ENCODE peak calls at places on chromosome 9, in four cellular contexts. One of them, this sample, is unnamed.

GRCh38 chr9:78212868-78213267 is 23.0 kb upstream of the CEP78 start:
- DNase-seq in omental fat pad: no peak
- DNase-seq in tibial artery: no peak
- DNase-seq in Caco-2: no peak
- DNase-seq in this sample: no peak

GRCh38 chr9:18568969-18569368 is 95.0 kb downstream of the ADAMTSL1 start:
- DNase-seq in Caco-2: no peak
- DNase-seq in tibial artery: no peak
- DNase-seq in omental fat pad: no peak
- DNase-seq in this sample: no peak

GRCh38 chr9:23590601-23591000 is 235.4 kb downstream of the ELAVL2 start:
- DNase-seq in tibial artery: no peak
- DNase-seq in omental fat pad: no peak
- DNase-seq in Caco-2: no peak
- DNase-seq in this sample: no peak

GRCh38 chr9:13064676-13065075 is 214.8 kb downstream of the MPDZ start:
- DNase-seq in Caco-2: no peak
- DNase-seq in tibial artery: no peak
- DNase-seq in omental fat pad: no peak
- DNase-seq in this sample: no peak

GRCh38 chr9:95157491-95158151 is 159.9 kb downstream of the FANCC start:
- DNase-seq in tibial artery: no peak
- DNase-seq in omental fat pad: no peak
- DNase-seq in Caco-2: no peak
- DNase-seq in this sample: peak; percentile 65

GRCh38 chr9:27654629-27655285 is 81.5 kb upstream of the C9orf72 start:
- DNase-seq in Caco-2: no peak
- DNase-seq in tibial artery: no peak
- DNase-seq in omental fat pad: no peak
- DNase-seq in this sample: no peak

GRCh38 chr9:15935661-15936315 is 382.9 kb downstream of the CCDC171 start:
- DNase-seq in omental fat pad: no peak
- DNase-seq in Caco-2: no peak
- DNase-seq in tibial artery: no peak
- DNase-seq in this sample: no peak

GRCh38 chr9:37390759-37391158 is 31.7 kb upstream of the GRHPR start:
- DNase-seq in tibial artery: no peak
- DNase-seq in omental fat pad: no peak
- DNase-seq in Caco-2: peak; percentile 48
- DNase-seq in this sample: peak; percentile 86

GRCh38 chr9:93680445-93681315 is 104.3 kb downstream of the PHF2 start:
- DNase-seq in omental fat pad: peak; percentile 17
- DNase-seq in tibial artery: peak; percentile 53
- DNase-seq in Caco-2: no peak
- DNase-seq in this sample: peak; percentile 38

GRCh38 chr9:130765135-130766030 is 69.7 kb upstream of the ABL1 start:
- DNase-seq in omental fat pad: no peak
- DNase-seq in Caco-2: no peak
- DNase-seq in tibial artery: no peak
- DNase-seq in this sample: peak; percentile 63

GRCh38 chr9:116547729-116548426 is 139.2 kb upstream of the TRIM32 start:
- DNase-seq in Caco-2: no peak
- DNase-seq in omental fat pad: no peak
- DNase-seq in tibial artery: no peak
- DNase-seq in this sample: no peak

GRCh38 chr9:18071651-18072060 is 402.3 kb upstream of the ADAMTSL1 start:
- DNase-seq in Caco-2: no peak
- DNase-seq in omental fat pad: no peak
- DNase-seq in tibial artery: no peak
- DNase-seq in this sample: no peak

GRCh38 chr9:87387351-87388055 is 110.2 kb upstream of the DAPK1 start:
- DNase-seq in omental fat pad: no peak
- DNase-seq in Caco-2: no peak
- DNase-seq in tibial artery: no peak
- DNase-seq in this sample: no peak

GRCh38 chr9:77810637-77811119 is 162.6 kb upstream of the GNA14 start:
- DNase-seq in Caco-2: no peak
- DNase-seq in tibial artery: no peak
- DNase-seq in omental fat pad: no peak
- DNase-seq in this sample: no peak

GRCh38 chr9:132728071-132728470 is 57.8 kb downstream of the GTF3C4 start:
- DNase-seq in tibial artery: no peak
- DNase-seq in omental fat pad: no peak
- DNase-seq in Caco-2: no peak
- DNase-seq in this sample: no peak

GRCh38 chr9:70865471-70865870 is 255.9 kb downstream of the TRPM3 start:
- DNase-seq in tibial artery: no peak
- DNase-seq in Caco-2: no peak
- DNase-seq in omental fat pad: no peak
- DNase-seq in this sample: no peak

GRCh38 chr9:35164711-35165110 is 2.9 kb downstream of the UNC13B start:
- DNase-seq in tibial artery: no peak
- DNase-seq in omental fat pad: no peak
- DNase-seq in Caco-2: no peak
- DNase-seq in this sample: no peak

GRCh38 chr9:73153793-73154227 is 2.1 kb downstream of the ANXA1 start:
- DNase-seq in omental fat pad: no peak
- DNase-seq in tibial artery: no peak
- DNase-seq in Caco-2: no peak
- DNase-seq in this sample: no peak

GRCh38 chr9:121286973-121287721 is 19.2 kb downstream of the GSN start:
- DNase-seq in omental fat pad: peak; percentile 60
- DNase-seq in tibial artery: peak; percentile 95
- DNase-seq in Caco-2: peak; percentile 88
- DNase-seq in this sample: no peak

GRCh38 chr9:120284796-120285195 is 295.2 kb downstream of the CDK5RAP2 start:
- DNase-seq in omental fat pad: no peak
- DNase-seq in tibial artery: no peak
- DNase-seq in Caco-2: no peak
- DNase-seq in this sample: no peak

GRCh38 chr9:93827545-93828330 is 127.4 kb downstream of the BARX1 start:
- DNase-seq in omental fat pad: no peak
- DNase-seq in Caco-2: peak; percentile 43
- DNase-seq in tibial artery: no peak
- DNase-seq in this sample: peak; percentile 80

GRCh38 chr9:130185494-130186005 is 13.3 kb downstream of the NCS1 start:
- DNase-seq in Caco-2: no peak
- DNase-seq in tibial artery: no peak
- DNase-seq in omental fat pad: no peak
- DNase-seq in this sample: no peak

GRCh38 chr9:88531920-88532319 is 3.1 kb upstream of the NXNL2 start:
- DNase-seq in tibial artery: no peak
- DNase-seq in omental fat pad: no peak
- DNase-seq in Caco-2: no peak
- DNase-seq in this sample: no peak

GRCh38 chr9:125659954-125660353 is 47.1 kb downstream of the MAPKAP1 start:
- DNase-seq in tibial artery: no peak
- DNase-seq in Caco-2: no peak
- DNase-seq in omental fat pad: no peak
- DNase-seq in this sample: no peak

GRCh38 chr9:116073826-116074225 is 79.8 kb upstream of the PAPPA start:
- DNase-seq in tibial artery: no peak
- DNase-seq in Caco-2: no peak
- DNase-seq in omental fat pad: no peak
- DNase-seq in this sample: no peak

GRCh38 chr9:27292646-27293045 is 4.3 kb downstream of the EQTN start:
- DNase-seq in omental fat pad: no peak
- DNase-seq in Caco-2: no peak
- DNase-seq in tibial artery: no peak
- DNase-seq in this sample: no peak

GRCh38 chr9:3331801-3332200 is 194.0 kb downstream of the RFX3 start:
- DNase-seq in tibial artery: no peak
- DNase-seq in Caco-2: peak; percentile 16
- DNase-seq in omental fat pad: no peak
- DNase-seq in this sample: no peak

GRCh38 chr9:81680006-81680405 is 9.3 kb downstream of the TLE1 start:
- DNase-seq in omental fat pad: no peak
- DNase-seq in Caco-2: no peak
- DNase-seq in tibial artery: no peak
- DNase-seq in this sample: no peak

GRCh38 chr9:95912773-95913172 is 37.3 kb downstream of the ERCC6L2 start:
- DNase-seq in tibial artery: no peak
- DNase-seq in Caco-2: no peak
- DNase-seq in omental fat pad: no peak
- DNase-seq in this sample: no peak

GRCh38 chr9:100472725-100473261 is at the start of gene TMEFF1:
- DNase-seq in tibial artery: no peak
- DNase-seq in Caco-2: peak; percentile 77
- DNase-seq in omental fat pad: no peak
- DNase-seq in this sample: peak; percentile 84

GRCh38 chr9:70389188-70389587 is 25.3 kb downstream of the KLF9 start:
- DNase-seq in omental fat pad: no peak
- DNase-seq in tibial artery: no peak
- DNase-seq in Caco-2: no peak
- DNase-seq in this sample: no peak

GRCh38 chr9:83623634-83623991 is 670 bp downstream of the IDNK start:
- DNase-seq in omental fat pad: no peak
- DNase-seq in tibial artery: no peak
- DNase-seq in Caco-2: no peak
- DNase-seq in this sample: peak; percentile 41

GRCh38 chr9:21994996-21995651 is 533 bp downstream of the CDKN2B-AS1 start:
- DNase-seq in tibial artery: peak; percentile 84
- DNase-seq in Caco-2: peak; percentile 77
- DNase-seq in omental fat pad: no peak
- DNase-seq in this sample: peak; percentile 90

GRCh38 chr9:134550584-134550983 is 91.0 kb upstream of the COL5A1 start:
- DNase-seq in tibial artery: peak; percentile 51
- DNase-seq in omental fat pad: no peak
- DNase-seq in Caco-2: no peak
- DNase-seq in this sample: no peak
- TF ChIP-seq CTCF in tibial artery: no peak
- TF ChIP-seq CTCF in omental fat pad: no peak
- TF ChIP-seq CTCF in Caco-2: no peak
- TF ChIP-seq CTCF in this sample: no peak

GRCh38 chr9:123942542-123942941 is 12.6 kb upstream of the DENND1A start:
- DNase-seq in Caco-2: no peak
- DNase-seq in omental fat pad: no peak
- DNase-seq in tibial artery: no peak
- DNase-seq in this sample: no peak
- TF ChIP-seq CTCF in Caco-2: no peak
- TF ChIP-seq CTCF in omental fat pad: no peak
- TF ChIP-seq CTCF in tibial artery: no peak
- TF ChIP-seq CTCF in this sample: no peak

GRCh38 chr9:20289416-20289815 is 332.9 kb downstream of the MLLT3 start:
- DNase-seq in Caco-2: no peak
- DNase-seq in omental fat pad: no peak
- DNase-seq in tibial artery: no peak
- DNase-seq in this sample: no peak

GRCh38 chr9:20291201-20291600 is 331.1 kb downstream of the MLLT3 start:
- DNase-seq in Caco-2: no peak
- DNase-seq in tibial artery: no peak
- DNase-seq in omental fat pad: no peak
- DNase-seq in this sample: no peak

GRCh38 chr9:20290287-20290686 is 332.0 kb downstream of the MLLT3 start:
- DNase-seq in tibial artery: no peak
- DNase-seq in omental fat pad: no peak
- DNase-seq in Caco-2: no peak
- DNase-seq in this sample: no peak

GRCh38 chr9:20294351-20294750 is 327.9 kb downstream of the MLLT3 start:
- DNase-seq in Caco-2: no peak
- DNase-seq in omental fat pad: no peak
- DNase-seq in tibial artery: no peak
- DNase-seq in this sample: no peak

DNA sequence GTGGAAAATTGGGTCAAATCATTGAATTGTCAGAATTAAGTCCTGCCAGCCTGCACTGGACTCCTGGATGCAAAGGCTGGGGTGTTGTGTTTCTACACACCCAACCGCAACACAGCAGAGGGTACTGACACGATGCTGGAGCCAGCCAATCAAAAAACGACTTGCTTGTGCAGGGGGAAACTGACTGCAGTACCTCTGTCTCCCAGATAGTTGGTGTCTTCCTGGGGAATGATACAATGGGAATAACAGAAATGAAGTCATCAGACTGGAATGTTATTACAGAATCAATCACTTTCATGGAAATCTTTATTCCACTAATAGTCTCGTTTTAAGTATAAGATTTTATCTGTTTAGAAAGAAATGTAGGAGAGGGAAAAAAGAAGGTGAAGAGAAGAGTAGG is 330.3 kb downstream of the MLLT3 start:
- DNase-seq in Caco-2: no peak
- DNase-seq in tibial artery: no peak
- DNase-seq in omental fat pad: no peak
- DNase-seq in this sample: no peak
- TF ChIP-seq CTCF in Caco-2: no peak
- TF ChIP-seq CTCF in tibial artery: no peak
- TF ChIP-seq CTCF in omental fat pad: no peak
- TF ChIP-seq CTCF in this sample: no peak

GRCh38 chr9:136808075-136808780 is 480 bp downstream of the RABL6 start:
- DNase-seq in tibial artery: no peak
- DNase-seq in omental fat pad: no peak
- DNase-seq in Caco-2: peak; percentile 60
- DNase-seq in this sample: peak; percentile 60
- TF ChIP-seq CTCF in tibial artery: no peak
- TF ChIP-seq CTCF in omental fat pad: no peak
- TF ChIP-seq CTCF in Caco-2: no peak
- TF ChIP-seq CTCF in this sample: no peak

GRCh38 chr9:107183176-107183575 is 99.9 kb upstream of the RAD23B start:
- DNase-seq in Caco-2: no peak
- DNase-seq in omental fat pad: no peak
- DNase-seq in tibial artery: no peak
- DNase-seq in this sample: no peak
- TF ChIP-seq CTCF in Caco-2: no peak
- TF ChIP-seq CTCF in omental fat pad: no peak
- TF ChIP-seq CTCF in tibial artery: no peak
- TF ChIP-seq CTCF in this sample: no peak

GRCh38 chr9:4923580-4924544 is 61.2 kb upstream of the JAK2 start:
- DNase-seq in omental fat pad: no peak
- DNase-seq in tibial artery: no peak
- DNase-seq in Caco-2: peak; percentile 19
- DNase-seq in this sample: peak; percentile 48
- TF ChIP-seq CTCF in omental fat pad: no peak
- TF ChIP-seq CTCF in tibial artery: no peak
- TF ChIP-seq CTCF in Caco-2: peak; percentile 32
- TF ChIP-seq CTCF in this sample: peak; percentile 52

This sample was measured in GM13976.